ENCODE peak calls at places on chromosomes 5 and 9, in nine cellular contexts. U is HCT116, Y is RWPE2, I is Peyer's patch, D is cardiac muscle cell, Z is fibroblast of lung, L is right cardiac atrium, J is GM23248, E is H9. V is an unnamed sample.
A peak's percentile ranks its signal among the peaks of the same experiment; 100 is the strongest.

GRCh38 chr9:108972626-108973209 is 38.5 kb downstream of the ABITRAM start:
- DNase-seq in U (no peak), D (no peak), Z (peak; percentile 37), L (no peak), J (peak; percentile 30), Y (no peak), I (no peak), E (no peak), V (no peak)

GRCh38 chr9:7844283-7844682 is 44.7 kb upstream of the DMAC1 start:
- DNase-seq in L (no peak), U (no peak), D (peak; percentile 39), Z (peak; percentile 7), J (peak; percentile 18), E (peak; percentile 34), I (no peak), Y (no peak), V (no peak)

GRCh38 chr5:114238771-114239313 is 123.0 kb upstream of the KCNN2 start:
- DNase-seq in I (no peak), Y (no peak), J (no peak), E (no peak), D (no peak), U (no peak), Z (peak; percentile 59), L (no peak), V (no peak)

GRCh38 chr5:133611357-133612020 is 852 bp downstream of the FSTL4 start:
- DNase-seq in Y (no peak), D (peak; percentile 18), L (no peak), Z (no peak), E (no peak), I (no peak), U (no peak), J (no peak), V (peak; percentile 66)

GRCh38 chr9:85118990-85119755 is 449.6 kb downstream of the NTRK2 start:
- DNase-seq in D (no peak), I (no peak), E (no peak), Z (peak; percentile 58), U (no peak), J (no peak), Y (no peak), L (no peak), V (no peak)

GRCh38 chr9:106864533-106865143 is 1.7 kb downstream of the ZNF462 start:
- DNase-seq in I (no peak), Y (no peak), J (peak; percentile 56), U (no peak), L (no peak), D (no peak), Z (peak; percentile 62), E (no peak), V (no peak)

GRCh38 chr5:134964359-134965270 is 3.1 kb upstream of the CATSPER3 start:
- DNase-seq in L (no peak), U (no peak), D (no peak), I (no peak), E (no peak), Z (no peak), J (no peak), Y (no peak), V (no peak)

GRCh38 chr9:34995288-34996060 is 5.9 kb downstream of the DNAJB5 start:
- DNase-seq in Y (peak; percentile 28), U (no peak), E (no peak), Z (peak; percentile 51), I (no peak), D (no peak), L (peak; percentile 67), J (peak; percentile 87), V (peak; percentile 87)

GRCh38 chr9:124066783-124067563 is 55.4 kb downstream of the LHX2 start:
- DNase-seq in D (no peak), Z (no peak), E (no peak), J (no peak), I (no peak), L (no peak), U (no peak), Y (no peak), V (no peak)

GRCh38 chr5:151740336-151740942 is 18.0 kb downstream of the ATOX1 start:
- DNase-seq in Z (peak; percentile 97), E (peak; percentile 76), L (peak; percentile 84), D (peak; percentile 74), Y (no peak), J (peak; percentile 98), U (no peak), I (peak; percentile 80), V (no peak)

GRCh38 chr9:115144706-115145105 is 26.7 kb upstream of the TNC start:
- DNase-seq in E (no peak), Z (peak; percentile 71), U (no peak), I (no peak), J (no peak), Y (no peak), L (no peak), D (peak; percentile 18), V (no peak)

GRCh38 chr9:34454571-34455065 is 3.8 kb downstream of the FAM219A start:
- DNase-seq in D (no peak), U (peak; percentile 39), E (no peak), Y (no peak), L (no peak), I (no peak), J (peak; percentile 89), Z (peak; percentile 40), V (no peak)

GRCh38 chr5:129322968-129323367 is 137.1 kb upstream of the ADAMTS19 start:
- DNase-seq in L (peak; percentile 16), Z (no peak), Y (no peak), U (no peak), J (no peak), D (no peak), E (no peak), I (no peak), V (no peak)

GRCh38 chr5:172274951-172275753 is 8.4 kb downstream of the UBTD2 start:
- DNase-seq in U (no peak), Y (no peak), I (no peak), E (no peak), L (no peak), Z (no peak), D (no peak), J (peak; percentile 12), V (no peak)

GRCh38 chr9:131701789-131702337 is 38.0 kb downstream of the RAPGEF1 start:
- DNase-seq in Y (no peak), L (no peak), I (no peak), U (no peak), E (peak; percentile 70), Z (peak; percentile 83), J (no peak), D (no peak), V (no peak)

GRCh38 chr9:125183561-125183960 is 6.0 kb downstream of the PPP6C start:
- DNase-seq in E (no peak), Z (no peak), D (no peak), I (no peak), U (no peak), J (no peak), Y (no peak), L (no peak), V (no peak)

GRCh38 chr9:115237383-115238087 is 119.6 kb upstream of the TNC start:
- DNase-seq in D (no peak), J (peak; percentile 24), L (peak; percentile 78), E (no peak), I (peak; percentile 49), Z (no peak), Y (no peak), U (no peak), V (no peak)

GRCh38 chr5:72106922-72107873 is at the start of gene MAP1B:
- DNase-seq in Y (no peak), I (no peak), Z (peak; percentile 82), J (peak; percentile 73), E (peak; percentile 97), D (peak; percentile 80), L (peak; percentile 86), U (no peak), V (no peak)

GRCh38 chr5:59798862-59799667 is 94.5 kb downstream of the PDE4D start:
- DNase-seq in E (no peak), Z (peak; percentile 51), U (no peak), I (peak; percentile 57), Y (no peak), L (no peak), J (peak; percentile 36), D (no peak), V (no peak)

GRCh38 chr9:4141201-4141750 is 158.6 kb downstream of the GLIS3 start:
- DNase-seq in Y (no peak), E (no peak), D (no peak), U (no peak), I (no peak), J (peak; percentile 26), Z (peak; percentile 41), L (no peak), V (peak; percentile 60)

DNA sequence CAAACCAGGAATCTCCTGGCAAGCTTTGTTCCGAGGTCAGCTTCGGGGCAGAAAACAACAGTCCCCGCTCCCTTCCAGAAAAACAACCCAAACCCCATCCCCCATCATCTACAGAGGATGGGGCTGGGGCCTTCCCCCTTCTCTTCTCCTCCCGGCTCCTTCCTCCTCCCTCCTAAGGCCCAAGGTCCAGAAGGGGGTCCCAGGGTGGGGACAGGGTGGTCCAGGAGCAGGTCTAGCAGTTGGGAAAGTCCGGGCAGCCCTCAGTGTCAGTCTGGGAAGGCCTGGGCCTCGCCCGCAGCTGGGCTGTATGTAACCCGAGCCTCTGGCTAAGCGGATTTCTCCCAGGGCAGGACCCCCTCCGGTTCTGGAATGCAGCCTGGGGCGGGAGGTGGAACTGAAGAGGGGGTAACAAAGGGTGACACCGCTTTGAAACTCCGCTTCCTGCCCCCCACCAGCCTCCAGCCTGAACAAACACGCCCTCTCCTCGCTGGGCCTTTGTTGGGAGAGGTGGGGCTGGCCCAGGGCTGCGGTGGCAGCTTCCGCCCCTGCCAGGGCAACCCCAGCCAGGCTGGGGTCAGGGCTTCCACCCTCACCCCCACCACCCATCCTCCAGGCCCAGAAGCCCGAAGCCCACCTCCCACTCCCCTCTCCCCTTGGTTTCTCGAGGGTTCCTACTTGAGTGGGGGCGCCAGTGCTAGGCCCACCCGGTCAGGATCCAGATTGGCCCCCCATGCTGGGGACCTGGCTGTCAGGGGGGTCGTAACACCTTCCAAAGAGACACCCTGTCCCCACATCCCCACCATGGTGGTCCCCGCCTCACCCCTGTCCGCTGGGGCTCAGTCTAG is 63.5 kb downstream of the C9orf50 start:
- DNase-seq in I (no peak), Z (peak; percentile 89), U (peak; percentile 89), E (peak; percentile 98), L (peak; percentile 43), D (peak; percentile 81), Y (no peak), J (no peak), V (no peak)
- H3K27ac ChIP-seq in I (no peak overlapping the region), Z (no peak overlapping the region), U (peak overlapping the region; percentile 97), E (no peak overlapping the region), L (no peak overlapping the region), D (peak overlapping the region; percentile 94), Y (no peak overlapping the region), J (no peak overlapping the region), V (no peak overlapping the region)

GRCh38 chr5:14687023-14687665 is 22.6 kb downstream of the OTULIN start:
- DNase-seq in J (peak; percentile 27), D (no peak), Y (no peak), U (no peak), I (no peak), Z (peak; percentile 66), E (no peak), L (peak; percentile 69), V (no peak)
- H3K27ac ChIP-seq in J (no peak overlapping the region), D (no peak overlapping the region), Y (peak overlapping the region; percentile 31), U (no peak overlapping the region), I (no peak overlapping the region), Z (no peak overlapping the region), E (no peak overlapping the region), L (peak overlapping the region; percentile 81), V (no peak overlapping the region)

GRCh38 chr9:16867571-16868311 is 2.7 kb downstream of the BNC2 start:
- DNase-seq in J (peak; percentile 70), Z (peak; percentile 82), I (peak; percentile 52), D (no peak), L (no peak), E (no peak), Y (no peak), U (no peak), V (peak; percentile 94)
- H3K27ac ChIP-seq in J (peak overlapping the region; percentile 49), Z (peak overlapping the region; percentile 82), I (peak overlapping the region; percentile 4), D (no peak overlapping the region), L (peak overlapping the region; percentile 36), E (no peak overlapping the region), Y (no peak overlapping the region), U (no peak overlapping the region), V (peak overlapping the region; percentile 89)

GRCh38 chr5:120586646-120587045 is 122.5 kb downstream of the PRR16 start:
- DNase-seq in L (no peak), I (no peak), E (no peak), Y (no peak), U (no peak), D (no peak), Z (no peak), J (no peak), V (no peak)
- H3K27ac ChIP-seq in L (no peak overlapping the region), I (no peak overlapping the region), E (no peak overlapping the region), Y (no peak overlapping the region), U (no peak overlapping the region), D (no peak overlapping the region), Z (no peak overlapping the region), J (no peak overlapping the region), V (no peak overlapping the region)

V was measured in esophagus muscularis mucosa.